ENCODE peak calls at places on chromosome 10, in seven cellular contexts. L is stomach, J is GM12878, T is sigmoid colon, R is suprapubic skin, F is tibial nerve, O is H1. X is an unnamed sample. For H3K36me3, the result is how much of the 10 kb centered on the place peaks cover.

GRCh38 chr10:120209124-120209523 is 247.9 kb upstream of the PLPP4 start:
- DNase-seq in O (no peak), J (no peak), F (no peak), R (no peak), T (no peak), L (no peak), X (no peak)

GRCh38 chr10:21894648-21895342 is 108.7 kb downstream of the DNAJC1 start:
- DNase-seq in R (no peak), O (no peak), J (no peak), L (no peak), F (no peak), T (no peak), X (no peak)

GRCh38 chr10:57696641-57697040 is 571.1 kb downstream of the IPMK start:
- DNase-seq in F (no peak), J (no peak), L (no peak), R (no peak), T (no peak), O (no peak), X (no peak)

GRCh38 chr10:76408646-76409045 is 977.2 kb downstream of the LRMDA start:
- DNase-seq in L (no peak), F (no peak), R (no peak), T (no peak), J (no peak), O (no peak), X (no peak)

GRCh38 chr10:20330246-20330645 is 514.0 kb downstream of the PLXDC2 start:
- DNase-seq in J (no peak), T (no peak), R (no peak), L (no peak), F (no peak), O (no peak), X (no peak)

GRCh38 chr10:50417906-50418697 is 166.8 kb upstream of the ASAH2 start:
- DNase-seq in L (peak), O (peak), R (peak), F (peak), J (peak), T (peak), X (peak)

GRCh38 chr10:101358706-101359300 is 4.8 kb downstream of the BTRC start:
- DNase-seq in O (no peak), T (no peak), F (no peak), L (no peak), R (no peak), J (no peak), X (no peak)

GRCh38 chr10:48792687-48793096 is 108.0 kb downstream of the WDFY4 start:
- DNase-seq in R (no peak), J (no peak), O (no peak), T (no peak), L (no peak), F (no peak), X (peak)

GRCh38 chr10:122241836-122242235 is 29.3 kb upstream of the BTBD16 start:
- DNase-seq in J (no peak), R (no peak), T (no peak), F (no peak), L (no peak), O (no peak), X (no peak)

GRCh38 chr10:90930070-90930837 is 9.4 kb upstream of the ANKRD1 start:
- DNase-seq in T (no peak), R (no peak), O (no peak), J (no peak), F (no peak), L (no peak), X (no peak)

GRCh38 chr10:85784792-85785191 is 581.8 kb downstream of the GRID1 start:
- DNase-seq in F (no peak), O (no peak), T (no peak), J (no peak), L (no peak), R (no peak), X (no peak)

GRCh38 chr10:16384064-16384463 is 52.7 kb upstream of the PTER start:
- DNase-seq in L (no peak), O (no peak), F (no peak), R (no peak), J (no peak), T (no peak), X (no peak)

GRCh38 chr10:33732176-33733025 is 397.9 kb upstream of the NRP1 start:
- DNase-seq in R (no peak), F (no peak), T (no peak), L (no peak), J (no peak), O (no peak), X (no peak)

GRCh38 chr10:91597397-91597881 is 35.4 kb downstream of the PPP1R3C start:
- DNase-seq in O (no peak), T (no peak), L (no peak), F (no peak), J (no peak), R (no peak), X (no peak)

GRCh38 chr10:31123946-31124345 is 92.3 kb upstream of the ZNF438 start:
- DNase-seq in F (no peak), L (no peak), T (no peak), R (no peak), J (no peak), O (no peak), X (no peak)

GRCh38 chr10:63268139-63268797 is 135.1 kb downstream of the NRBF2 start:
- DNase-seq in R (no peak), T (no peak), J (no peak), L (no peak), F (no peak), O (no peak), X (no peak)

GRCh38 chr10:45379891-45380540 is 6.0 kb downstream of the ALOX5 start:
- DNase-seq in F (no peak), R (no peak), T (peak), J (no peak), L (no peak), O (no peak), X (no peak)

GRCh38 chr10:129605266-129605985 is 138.4 kb downstream of the MGMT start:
- DNase-seq in J (peak), T (no peak), L (no peak), R (no peak), F (no peak), O (no peak), X (no peak)

GRCh38 chr10:50850576-50851340 is 34.7 kb downstream of the A1CF start:
- DNase-seq in J (no peak), L (no peak), F (no peak), T (no peak), O (no peak), R (no peak), X (no peak)

GRCh38 chr10:69571618-69572158 is 1.5 kb downstream of the NEUROG3 start:
- DNase-seq in T (no peak), F (no peak), R (no peak), J (no peak), O (peak), L (no peak), X (no peak)

GRCh38 chr10:69362471-69362954 is 54.2 kb downstream of the TACR2 start:
- DNase-seq in O (no peak), F (no peak), J (no peak), T (no peak), L (peak), R (no peak), X (no peak)

GRCh38 chr10:84290235-84290634 is 38.2 kb upstream of the CCSER2 start:
- DNase-seq in R (no peak), J (no peak), T (no peak), F (no peak), L (no peak), O (no peak), X (no peak)

GRCh38 chr10:19310121-19310520 is 261.5 kb downstream of the MALRD1 start:
- DNase-seq in F (no peak), T (no peak), O (no peak), R (no peak), J (no peak), L (no peak), X (no peak)

GRCh38 chr10:102782698-102783540 is 39.2 kb downstream of the WBP1L start:
- DNase-seq in R (peak), J (no peak), O (no peak), T (peak), L (peak), F (peak), X (peak)

DNA sequence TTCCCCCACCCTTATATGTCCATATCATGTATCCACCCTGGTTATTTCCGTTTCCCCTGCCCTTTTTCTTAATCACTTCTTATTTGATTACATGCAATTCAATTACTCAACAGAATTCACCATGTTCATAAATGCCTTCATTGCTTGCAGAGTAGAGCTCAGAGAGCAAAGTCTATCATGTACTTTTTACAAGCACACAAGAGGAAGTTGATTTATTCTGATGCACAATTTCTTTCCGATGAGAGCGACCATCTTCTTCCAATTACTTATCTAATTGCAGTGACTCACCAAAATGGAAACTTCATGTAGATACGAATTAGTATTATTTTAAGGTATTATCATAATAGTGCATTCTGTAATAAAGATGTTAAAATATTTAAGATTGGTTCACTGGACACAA is 430.5 kb upstream of the KLF6 start:
- DNase-seq in F (no peak), O (no peak), R (no peak), L (no peak), T (no peak), J (no peak), X (no peak)
- TF ChIP-seq EP300 in F (no peak), O (no peak), R (no peak), L (no peak), T (no peak), J (no peak), X (no peak)

GRCh38 chr10:46523119-46523880 is 33.2 kb downstream of the GPRIN2 start:
- DNase-seq in J (no peak), F (no peak), O (no peak), L (peak), T (peak), R (peak), X (no peak)
- H3K36me3 ChIP-seq in J (under half), F (under half), O (under half), L (under half), T (under half), R (under half), X (under half)

GRCh38 chr10:97643586-97643985 is 3.1 kb downstream of the PI4K2A start:
- DNase-seq in F (no peak), J (no peak), L (no peak), O (no peak), T (no peak), R (no peak), X (no peak)

GRCh38 chr10:97644961-97645360 is 4.5 kb downstream of the PI4K2A start:
- DNase-seq in L (no peak), T (no peak), O (no peak), F (no peak), R (no peak), J (no peak), X (no peak)

GRCh38 chr10:97647556-97647955 is 7.1 kb downstream of the PI4K2A start:
- DNase-seq in T (no peak), L (no peak), F (no peak), O (no peak), J (no peak), R (no peak), X (no peak)

GRCh38 chr10:97651773-97652172 is 11.3 kb downstream of the PI4K2A start:
- DNase-seq in J (no peak), T (no peak), R (no peak), O (no peak), F (no peak), L (no peak), X (no peak)

DNA sequence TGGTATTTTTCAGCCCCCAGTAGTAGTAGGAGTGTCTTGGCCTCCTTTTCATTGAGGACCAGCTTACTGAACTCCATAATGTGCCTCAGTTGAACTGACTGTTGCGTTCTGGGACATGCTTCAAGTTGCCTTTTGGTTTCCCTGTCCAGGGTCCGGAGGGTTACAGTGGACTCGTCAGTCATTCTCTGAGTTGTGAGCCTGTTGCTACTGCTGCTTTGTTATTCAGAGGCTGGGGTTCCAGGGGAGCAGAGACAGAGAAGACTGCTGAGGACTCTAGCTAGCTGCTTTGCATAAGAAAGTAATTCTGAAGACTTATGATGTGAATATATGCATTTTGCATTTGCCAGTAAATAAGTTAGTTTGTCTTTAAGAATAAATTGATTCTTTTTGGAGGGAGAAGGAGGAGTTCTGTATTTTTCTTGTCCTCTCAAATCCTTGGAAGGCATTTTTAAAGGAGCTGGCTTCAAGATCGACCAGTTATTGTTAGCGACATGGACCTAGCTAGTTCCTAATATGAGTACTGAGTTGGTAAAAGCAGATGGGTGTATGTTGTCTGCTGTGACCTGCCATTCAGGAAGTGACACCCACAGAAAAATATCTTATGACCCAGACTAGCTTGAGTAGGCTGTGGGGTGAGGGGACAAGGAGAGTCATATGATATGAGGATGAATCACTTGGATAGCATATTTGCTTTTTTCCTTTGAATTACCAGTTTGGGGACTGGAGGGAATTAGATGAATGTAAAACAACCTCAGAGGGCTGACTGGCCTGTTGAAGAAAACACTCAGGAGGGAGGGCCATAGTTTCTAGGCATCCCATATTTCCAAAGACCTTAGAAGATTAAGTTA is 8.3 kb downstream of the PI4K2A start:
- DNase-seq in R (no peak), F (peak), L (no peak), O (peak), J (peak), T (no peak), X (no peak)
- TF ChIP-seq EP300 in R (no peak), F (peak), L (no peak), O (no peak), J (no peak), T (no peak), X (no peak)

DNA sequence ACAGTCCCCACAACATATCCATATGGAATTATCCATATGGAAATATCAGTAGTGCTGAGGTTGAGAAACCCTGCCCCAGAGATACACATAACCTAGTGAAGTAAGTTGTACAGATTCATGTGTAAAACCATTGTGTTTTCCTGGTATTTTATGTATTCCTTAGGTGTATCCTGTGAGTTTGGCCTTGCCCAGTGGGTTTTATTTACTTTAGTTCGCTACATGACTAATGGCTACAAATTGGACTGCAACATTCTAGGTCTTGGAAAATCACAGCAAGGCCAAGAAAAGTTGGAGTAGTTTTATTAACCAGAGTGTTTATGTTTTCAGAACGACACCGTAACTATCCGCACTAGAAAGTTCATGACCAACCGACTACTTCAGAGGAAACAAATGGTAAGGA is 1.4 kb downstream of the RPS24 start:
- DNase-seq in J (no peak), O (no peak), T (no peak), R (no peak), L (no peak), F (no peak), X (no peak)
- H3K36me3 ChIP-seq in J (under half), O (under half), T (half or more), R (under half), L (half or more), F (under half), X (under half)

DNA sequence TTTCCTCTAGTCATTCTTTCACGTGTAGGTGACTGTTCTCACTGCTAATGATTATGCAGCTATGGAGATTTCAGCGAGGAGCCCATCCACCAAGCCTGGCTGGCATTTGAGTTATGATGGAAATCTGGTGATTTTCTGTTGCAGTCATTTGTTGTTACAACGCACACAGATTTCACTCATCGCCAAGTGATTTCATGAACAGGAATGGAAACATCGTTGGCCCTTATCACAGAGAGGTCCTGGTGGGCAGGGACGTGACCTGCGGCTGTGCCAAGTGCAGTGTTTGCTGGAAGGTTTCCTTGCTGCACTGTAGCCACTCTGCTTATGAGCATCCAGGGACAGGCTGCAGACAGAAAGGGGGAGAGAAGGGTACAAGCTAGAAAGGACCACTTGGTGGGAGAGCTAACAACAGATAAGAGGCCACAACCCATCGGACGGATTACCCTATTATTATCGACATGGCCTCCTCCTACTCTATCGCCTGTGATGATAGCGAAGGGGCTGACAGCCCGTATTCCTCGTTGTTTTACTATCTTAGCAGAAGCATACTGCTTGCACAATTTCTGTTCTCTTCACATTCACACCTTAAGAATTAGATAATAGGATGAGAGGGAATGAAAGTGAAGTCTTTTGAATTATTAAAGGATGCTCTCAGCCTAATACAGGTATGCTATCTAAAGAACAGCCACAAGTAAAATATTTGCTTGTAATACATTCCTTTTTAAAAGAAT is 99.0 kb upstream of the PITRM1 start:
- DNase-seq in R (no peak), F (no peak), O (no peak), T (no peak), J (no peak), L (no peak), X (no peak)
- TF ChIP-seq EP300 in R (no peak), F (no peak), O (no peak), T (no peak), J (no peak), L (no peak), X (no peak)

GRCh38 chr10:29647483-29647882 is 12.7 kb upstream of the SVIL start:
- DNase-seq in L (no peak), J (no peak), R (no peak), F (no peak), T (no peak), O (no peak), X (no peak)

GRCh38 chr10:29649561-29650551 is 15.1 kb upstream of the SVIL start:
- DNase-seq in T (no peak), F (no peak), O (no peak), J (no peak), R (no peak), L (no peak), X (no peak)

GRCh38 chr10:29646960-29647431 is 12.2 kb upstream of the SVIL start:
- DNase-seq in T (peak), L (no peak), R (no peak), J (no peak), F (peak), O (no peak), X (no peak)

GRCh38 chr10:29648983-29649268 is 14.2 kb upstream of the SVIL start:
- DNase-seq in J (no peak), F (no peak), T (no peak), L (no peak), O (no peak), R (no peak), X (no peak)

DNA sequence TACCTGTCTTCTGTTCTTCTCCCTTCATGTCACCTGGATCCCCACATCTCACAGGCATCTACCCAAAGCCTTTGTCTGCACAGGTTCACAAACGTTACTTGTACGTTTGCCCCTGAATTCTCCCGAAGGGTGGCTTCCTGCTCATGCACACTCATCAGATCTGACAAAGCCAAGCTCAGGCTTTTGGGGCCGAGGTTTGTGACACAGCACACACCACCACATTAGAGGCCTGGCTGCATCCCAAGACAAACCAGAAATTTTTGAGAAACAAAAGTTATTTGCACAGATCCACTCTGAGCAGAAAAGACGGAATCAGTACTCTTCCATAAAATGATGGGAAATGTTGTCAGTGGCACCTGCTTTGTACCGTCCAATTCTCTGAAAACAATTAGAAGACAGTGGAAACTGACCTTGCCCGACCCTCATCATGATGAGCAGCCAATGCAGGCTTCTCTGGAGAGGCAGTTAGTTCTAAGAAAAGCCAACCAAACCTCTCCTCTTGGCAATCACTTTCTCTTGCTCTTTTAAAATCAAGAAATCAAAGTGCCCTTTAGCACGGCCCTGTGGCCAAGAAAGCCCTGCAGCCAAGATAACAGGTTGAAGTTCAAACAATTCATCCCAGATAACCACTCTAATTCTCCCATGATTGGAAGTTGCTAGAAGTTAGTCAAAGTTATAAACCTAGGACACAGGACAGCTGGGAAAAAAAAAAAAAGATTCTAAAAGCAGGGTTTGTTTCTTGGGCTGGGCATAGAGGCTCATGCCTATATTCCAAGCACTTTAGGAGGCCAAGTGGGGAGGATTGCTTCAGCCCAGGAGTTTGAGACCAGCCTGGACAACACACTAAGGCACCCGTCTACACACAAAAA is 13.6 kb upstream of the SVIL start:
- DNase-seq in L (peak), F (peak), T (no peak), O (no peak), J (no peak), R (no peak), X (no peak)
- H3K36me3 ChIP-seq in L (under half), F (under half), T (under half), O (under half), J (under half), R (under half), X (under half)